ENCODE peak calls at places on chromosome 5, in six cellular contexts. Y is CD8-positive, alpha-beta T cell; Q is ovary; J is kidney; E is cardiac fibroblast; C is fibroblast of mammary gland. B is an unnamed sample.

GRCh38 chr5:176596689-176597416 is 13.1 kb downstream of the GPRIN1 start:
- DNase-seq in Q (peak; percentile 35), C (peak; percentile 28), J (peak; percentile 80), E (peak; percentile 45), Y (peak; percentile 49), B (no peak)

GRCh38 chr5:40475546-40475945 is 204.2 kb upstream of the PTGER4 start:
- DNase-seq in E (no peak), Y (no peak), C (peak; percentile 59), Q (no peak), J (no peak), B (peak; percentile 21)

GRCh38 chr5:115396698-115397097 is 100.2 kb upstream of the CCDC112 start:
- DNase-seq in Q (no peak), E (peak; percentile 54), J (no peak), Y (no peak), C (no peak), B (no peak)

GRCh38 chr5:140108093-140109049 is 5.5 kb upstream of the PURA start:
- DNase-seq in C (no peak), E (no peak), Q (peak; percentile 50), J (peak; percentile 80), Y (no peak), B (no peak)

GRCh38 chr5:62980884-62981283 is 402.3 kb downstream of the LRRC70 start:
- DNase-seq in Q (no peak), Y (no peak), C (no peak), E (no peak), J (no peak), B (no peak)

GRCh38 chr5:137372386-137373160 is 126.6 kb downstream of the SPOCK1 start:
- DNase-seq in Y (no peak), J (no peak), C (peak; percentile 49), Q (no peak), E (no peak), B (no peak)

GRCh38 chr5:33470544-33470943 is 29.8 kb downstream of the TARS1 start:
- DNase-seq in E (peak; percentile 62), Q (no peak), Y (no peak), J (no peak), C (peak; percentile 80), B (peak; percentile 29)

GRCh38 chr5:144203750-144204596 is 33.3 kb downstream of the KCTD16 start:
- DNase-seq in J (no peak), Q (no peak), Y (no peak), C (peak; percentile 80), E (peak; percentile 84), B (no peak)

GRCh38 chr5:177300236-177300880 is 3.2 kb downstream of the RAB24 start:
- DNase-seq in E (peak; percentile 79), C (peak; percentile 69), J (no peak), Q (no peak), Y (peak; percentile 56), B (no peak)

GRCh38 chr5:79255786-79256557 is 20.0 kb downstream of the JMY start:
- DNase-seq in C (peak; percentile 52), Y (no peak), Q (no peak), J (no peak), E (peak; percentile 39), B (no peak)

GRCh38 chr5:178240772-178241171 is 8.2 kb upstream of the PHYKPL start:
- DNase-seq in Y (no peak), E (no peak), J (no peak), C (no peak), Q (no peak), B (no peak)

GRCh38 chr5:42772265-42772993 is 15.8 kb downstream of the CCDC152 start:
- DNase-seq in C (peak; percentile 43), E (peak; percentile 4), J (no peak), Y (no peak), Q (no peak), B (no peak)

GRCh38 chr5:63962345-63962744 is at the start of gene HTR1A:
- DNase-seq in E (no peak), C (no peak), Y (no peak), J (peak; percentile 13), Q (no peak), B (no peak)

GRCh38 chr5:106923409-106923808 is 747.3 kb downstream of the EFNA5 start:
- DNase-seq in Q (no peak), Y (no peak), E (no peak), C (no peak), J (no peak), B (no peak)

GRCh38 chr5:172187118-172188032 is 649 bp downstream of the STK10 start:
- DNase-seq in C (peak; percentile 83), Q (peak; percentile 56), E (peak; percentile 71), Y (peak; percentile 48), J (peak; percentile 90), B (no peak)

GRCh38 chr5:172186114-172186695 is 1.8 kb downstream of the STK10 start:
- DNase-seq in J (no peak), Q (no peak), Y (no peak), E (no peak), C (no peak), B (no peak)

GRCh38 chr5:172189693-172190296 is 1.8 kb upstream of the STK10 start:
- DNase-seq in Q (no peak), E (no peak), J (no peak), C (no peak), Y (no peak), B (no peak)

GRCh38 chr5:172188033-172188892 is at the start of gene STK10:
- DNase-seq in E (peak; percentile 97), C (peak; percentile 83), J (peak; percentile 97), Y (peak; percentile 85), Q (peak; percentile 89), B (peak; percentile 72)

GRCh38 chr5:172188893-172189692 is 1.1 kb upstream of the STK10 start:
- DNase-seq in Q (peak; percentile 24), E (no peak), J (peak; percentile 64), C (no peak), Y (no peak), B (no peak)
- TF ChIP-seq CTCF in Q (no peak), E (no peak), J (no peak), C (no peak), Y (no peak), B (no peak)

GRCh38 chr5:174729075-174729680 is 4.8 kb downstream of the MSX2 start:
- DNase-seq in Y (no peak), C (no peak), J (no peak), Q (no peak), E (no peak), B (no peak)

GRCh38 chr5:174727794-174728662 is 3.6 kb downstream of the MSX2 start:
- DNase-seq in E (no peak), C (no peak), Y (no peak), J (no peak), Q (no peak), B (no peak)

GRCh38 chr5:174725261-174725990 is 1.0 kb downstream of the MSX2 start:
- DNase-seq in E (no peak), C (no peak), J (no peak), Q (no peak), Y (no peak), B (no peak)

GRCh38 chr5:174725991-174726601 is 1.7 kb downstream of the MSX2 start:
- DNase-seq in C (no peak), Q (no peak), Y (no peak), J (no peak), E (no peak), B (no peak)

DNA sequence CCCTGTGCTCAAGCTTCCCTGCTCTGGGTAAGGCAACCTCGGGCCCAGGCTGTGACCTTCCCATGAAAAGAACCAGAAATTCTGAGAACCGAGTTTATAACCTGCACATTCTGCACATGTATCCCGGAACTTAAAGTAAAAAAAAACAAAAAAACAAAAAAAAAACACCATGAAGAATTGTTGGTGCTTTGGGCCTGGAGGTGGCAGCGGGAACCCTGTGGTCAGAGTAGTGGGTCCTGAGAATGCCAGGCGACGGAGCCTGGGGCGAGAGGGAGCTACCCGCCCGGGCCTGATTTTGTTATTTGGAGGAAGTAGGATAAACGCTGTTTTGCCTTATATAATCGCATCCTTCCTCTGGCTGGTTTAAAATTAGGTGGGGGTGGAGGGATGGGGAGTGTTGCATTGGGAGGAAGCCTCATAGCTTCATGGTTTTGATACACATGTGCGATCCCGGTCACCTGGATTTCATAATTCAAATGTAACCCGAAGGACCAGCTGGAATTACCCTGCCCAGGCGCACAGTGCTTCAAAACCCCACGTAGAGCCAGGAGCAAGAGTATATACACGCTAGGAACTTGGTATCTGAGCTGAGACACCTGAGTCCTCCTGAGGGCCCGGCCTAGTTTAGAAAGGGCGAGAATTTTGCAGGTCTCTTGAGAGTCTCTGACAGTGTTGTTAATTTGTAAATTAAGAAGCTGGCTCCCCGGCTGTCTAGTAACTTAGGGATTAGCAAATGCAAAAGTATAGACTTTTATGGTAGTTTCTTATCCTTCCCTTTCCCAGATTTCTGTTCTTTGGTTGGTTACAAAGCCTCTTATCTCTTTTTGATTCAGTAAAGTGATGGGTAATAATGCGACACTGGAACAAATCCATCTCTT is 2.8 kb downstream of the MSX2 start:
- DNase-seq in Q (no peak), C (no peak), E (no peak), Y (no peak), J (no peak), B (no peak)
- H3K4me3 ChIP-seq in Q (no peak overlapping the region), C (no peak overlapping the region), E (no peak overlapping the region), Y (no peak overlapping the region), J (no peak overlapping the region), B (no peak overlapping the region)

GRCh38 chr5:162096448-162096847 is 28.9 kb downstream of the GABRG2 start:
- DNase-seq in C (no peak), E (no peak), Q (no peak), Y (no peak), J (no peak), B (no peak)
- TF ChIP-seq CTCF in C (no peak), E (no peak), Q (no peak), Y (no peak), J (no peak), B (no peak)

GRCh38 chr5:170269579-170269978 is 28.0 kb downstream of the LCP2 start:
- DNase-seq in C (no peak), Q (no peak), Y (no peak), J (no peak), E (no peak), B (no peak)

GRCh38 chr5:170267431-170268152 is 30.0 kb downstream of the LCP2 start:
- DNase-seq in Y (peak; percentile 73), E (peak; percentile 86), Q (peak; percentile 75), C (peak; percentile 77), J (no peak), B (peak; percentile 27)

GRCh38 chr5:170270670-170271069 is 26.9 kb downstream of the LCP2 start:
- DNase-seq in E (no peak), Q (no peak), Y (no peak), C (no peak), J (no peak), B (no peak)

GRCh38 chr5:170268153-170268689 is 29.4 kb downstream of the LCP2 start:
- DNase-seq in C (no peak), J (no peak), Y (no peak), Q (no peak), E (no peak), B (no peak)

DNA sequence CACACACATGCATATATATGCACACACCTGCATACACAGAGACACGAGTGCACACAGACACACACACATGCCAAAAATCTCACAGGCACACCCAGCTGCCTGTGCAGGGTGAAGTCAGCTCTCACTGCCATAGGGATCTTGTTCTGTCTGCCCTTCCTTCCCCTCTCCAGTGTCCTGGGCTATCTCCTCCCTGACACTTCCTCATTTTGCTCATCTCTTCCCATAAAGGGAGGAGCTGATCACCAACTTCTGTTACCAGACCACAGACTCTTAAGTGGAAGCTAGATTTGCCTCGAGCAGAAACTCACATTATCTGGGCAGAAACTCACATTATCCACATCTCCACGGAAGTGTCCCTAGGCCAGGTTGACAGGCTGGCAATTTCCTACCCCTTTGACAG is 28.7 kb downstream of the LCP2 start:
- DNase-seq in C (no peak), Q (no peak), J (no peak), Y (no peak), E (no peak), B (no peak)
- H3K4me3 ChIP-seq in C (no peak overlapping the region), Q (no peak overlapping the region), J (no peak overlapping the region), Y (no peak overlapping the region), E (no peak overlapping the region), B (no peak overlapping the region)

B was measured in AG09309.